ENCODE peak calls at places on chromosome 1, in four cellular contexts. C, R, A and S are unnamed samples. For H3K79me2, the result is how much of the 10 kb centered on the place peaks cover.

GRCh38 chr1:25695066-25695990 is 78.7 kb downstream of the MAN1C1 start:
- DNase-seq in C (no peak), R (peak), A (peak), S (peak)

GRCh38 chr1:222095606-222096475 is 354.0 kb upstream of the DUSP10 start:
- DNase-seq in C (peak), R (peak), A (peak), S (peak)

GRCh38 chr1:24704411-24705259 is 40.6 kb upstream of the CLIC4 start:
- DNase-seq in C (no peak), R (no peak), A (peak), S (peak)

GRCh38 chr1:101203812-101204540 is 32.8 kb upstream of the S1PR1 start:
- DNase-seq in C (no peak), R (no peak), A (no peak), S (peak)

GRCh38 chr1:77906146-77906545 is 17.7 kb downstream of the NEXN start:
- DNase-seq in C (no peak), R (no peak), A (no peak), S (no peak)

GRCh38 chr1:229156819-229157218 is 114.1 kb upstream of the RAB4A start:
- DNase-seq in C (no peak), R (peak), A (no peak), S (no peak)

GRCh38 chr1:16618719-16619118 is 5.4 kb upstream of the NBPF1 start:
- DNase-seq in C (peak), R (no peak), A (peak), S (no peak)

GRCh38 chr1:110780600-110781484 is 92.1 kb upstream of the CD53 start:
- DNase-seq in C (peak), R (peak), A (peak), S (peak)

GRCh38 chr1:219153741-219154140 is 19.9 kb upstream of the LYPLAL1 start:
- DNase-seq in C (no peak), R (no peak), A (no peak), S (no peak)

GRCh38 chr1:245380790-245381535 is 226.2 kb downstream of the KIF26B start:
- DNase-seq in C (peak), R (no peak), A (peak), S (no peak)

GRCh38 chr1:170010443-170010842 is 64.1 kb downstream of the KIFAP3 start:
- DNase-seq in C (no peak), R (peak), A (no peak), S (peak)

GRCh38 chr1:150429805-150430204 is 57.4 kb upstream of the TARS2 start:
- DNase-seq in C (no peak), R (peak), A (peak), S (peak)

GRCh38 chr1:80214888-80215540 is 1208.5 kb upstream of the ADGRL4 start:
- DNase-seq in C (no peak), R (no peak), A (no peak), S (no peak)

GRCh38 chr1:39852876-39853275 is 30.4 kb downstream of the TRIT1 start:
- DNase-seq in C (no peak), R (no peak), A (no peak), S (no peak)

GRCh38 chr1:208069908-208070307 is 159.0 kb upstream of the CD34 start:
- DNase-seq in C (no peak), R (no peak), A (no peak), S (no peak)

GRCh38 chr1:116119876-116120275 is 8.7 kb downstream of the MAB21L3 start:
- DNase-seq in C (no peak), R (no peak), A (no peak), S (no peak)

GRCh38 chr1:50977575-50978143 is 7.6 kb downstream of the CDKN2C start:
- DNase-seq in C (peak), R (peak), A (peak), S (peak)

GRCh38 chr1:217336724-217337123 is 294.2 kb downstream of the GPATCH2 start:
- DNase-seq in C (no peak), R (no peak), A (no peak), S (no peak)

GRCh38 chr1:39287541-39287940 is 83.0 kb downstream of the MACF1 start:
- DNase-seq in C (no peak), R (no peak), A (no peak), S (no peak)

GRCh38 chr1:230930986-230931385 is 47.7 kb downstream of the TTC13 start:
- DNase-seq in C (no peak), R (no peak), A (no peak), S (no peak)

GRCh38 chr1:166900987-166901386 is 24.9 kb upstream of the TADA1 start:
- DNase-seq in C (no peak), R (no peak), A (no peak), S (no peak)

GRCh38 chr1:24141311-24141997 is 1.5 kb downstream of the IL22RA1 start:
- DNase-seq in C (no peak), R (peak), A (no peak), S (no peak)

DNA sequence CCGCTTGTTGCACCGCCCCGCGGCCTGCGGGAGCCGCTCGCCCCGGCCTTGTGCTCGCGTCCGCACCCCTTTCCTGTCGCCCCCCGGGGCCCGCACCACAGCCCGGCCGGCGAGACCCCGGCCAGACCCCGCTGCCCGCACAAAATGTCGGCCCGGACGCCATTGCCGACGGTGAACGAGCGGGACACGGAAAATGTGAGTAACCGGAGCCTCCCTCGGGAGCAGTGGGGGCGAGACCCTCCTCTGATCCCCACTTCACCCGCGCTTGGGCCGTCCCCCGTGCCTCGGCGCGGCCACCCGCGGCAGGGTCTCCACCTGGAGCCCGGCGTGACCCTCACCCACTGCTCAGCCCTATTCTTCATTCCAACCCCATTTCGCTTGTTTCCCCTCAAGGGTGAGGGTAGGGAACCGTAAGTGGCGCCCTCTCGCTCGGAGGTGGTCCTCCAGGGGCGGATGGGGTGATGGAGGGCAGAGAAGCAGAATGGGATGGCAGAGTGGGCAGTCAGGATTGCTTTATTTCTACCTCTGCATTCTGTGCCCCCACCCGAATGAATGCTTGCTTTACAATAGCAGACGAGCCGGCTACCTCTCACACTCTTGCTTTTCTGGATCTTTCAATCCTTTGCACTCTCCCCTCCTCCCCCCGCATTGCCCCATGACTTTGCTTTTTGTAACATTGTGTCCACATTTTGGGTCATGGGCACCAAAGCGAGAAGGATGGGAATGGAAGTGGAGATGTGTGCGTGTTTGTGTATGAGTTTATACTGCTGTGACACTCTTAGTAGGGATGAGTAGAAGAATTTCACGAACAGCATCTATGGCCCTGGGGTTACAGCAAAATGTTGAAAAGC is 968 bp downstream of the MARK1 start:
- DNase-seq in C (peak), R (no peak), A (no peak), S (peak)
- TF ChIP-seq JUN in C (no peak), R (no peak), A (no peak), S (no peak)

GRCh38 chr1:45843474-45843905 is 40.1 kb downstream of the MAST2 start:
- DNase-seq in C (no peak), R (no peak), A (no peak), S (peak)

GRCh38 chr1:45836451-45836850 is 33.0 kb downstream of the MAST2 start:
- DNase-seq in C (no peak), R (no peak), A (no peak), S (no peak)

GRCh38 chr1:45842786-45843185 is 39.4 kb downstream of the MAST2 start:
- DNase-seq in C (no peak), R (no peak), A (no peak), S (no peak)

DNA sequence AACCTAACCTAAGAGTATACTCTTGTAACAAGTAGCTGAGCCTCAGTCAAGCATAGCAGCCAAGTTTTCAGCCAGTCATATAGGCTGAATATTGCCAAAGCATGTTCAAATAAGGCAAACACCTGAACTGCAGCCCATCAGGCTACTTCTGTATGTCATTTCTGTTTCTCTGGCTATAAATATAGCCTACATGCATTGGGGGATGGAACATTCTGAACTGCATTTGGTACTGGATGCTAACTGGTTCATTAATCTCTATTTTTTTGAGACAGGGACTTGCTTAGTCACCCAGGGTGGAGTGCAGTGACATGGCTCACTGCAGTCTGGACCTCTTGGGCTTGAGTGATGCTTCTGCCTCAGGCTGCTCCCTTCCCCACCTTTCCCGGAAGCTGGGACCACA is 37.3 kb downstream of the MAST2 start:
- DNase-seq in C (no peak), R (no peak), A (no peak), S (no peak)
- H3K79me2 ChIP-seq in C (under half), R (under half), A (under half), S (under half)

DNA sequence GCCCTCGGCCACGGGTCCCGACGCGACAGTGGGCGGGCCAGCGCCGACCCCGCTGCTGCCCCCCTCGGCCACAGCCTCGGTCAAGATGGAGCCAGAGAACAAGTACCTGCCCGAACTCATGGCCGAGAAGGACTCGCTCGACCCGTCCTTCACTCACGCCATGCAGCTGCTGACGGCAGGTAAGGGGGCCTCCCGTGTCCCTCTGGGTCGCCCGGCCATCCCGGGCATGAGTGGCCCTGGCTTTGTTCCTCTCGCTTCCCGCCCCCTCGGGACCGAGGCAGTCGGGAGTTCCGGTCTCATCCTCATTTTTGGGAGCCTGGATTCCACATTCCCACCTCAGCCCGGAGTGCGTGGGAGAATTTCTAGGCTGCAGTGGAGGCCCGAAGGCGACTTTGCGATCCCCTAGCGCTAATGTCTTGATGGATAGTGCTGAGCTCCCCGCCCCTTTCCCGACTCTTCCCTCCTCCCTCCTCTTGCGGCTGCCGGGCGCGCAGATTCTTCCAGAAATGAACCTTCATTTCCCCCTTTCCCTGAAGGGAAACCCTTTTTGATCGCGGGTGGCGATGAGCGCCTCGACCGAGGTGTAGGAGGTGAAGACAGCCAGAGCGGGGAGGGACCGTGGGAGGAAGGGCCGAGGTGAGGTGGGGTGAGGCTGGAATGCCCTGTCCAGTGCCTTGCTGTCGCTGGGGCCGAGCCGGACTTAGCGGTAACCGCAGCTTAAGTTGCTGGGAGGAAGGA is 700 bp downstream of the KHDRBS1 start:
- DNase-seq in C (peak), R (no peak), A (peak), S (peak)
- TF ChIP-seq JUN in C (no peak), R (no peak), A (no peak), S (no peak)

GRCh38 chr1:205547932-205548827 is 43.7 kb downstream of the CDK18 start:
- DNase-seq in C (peak), R (no peak), A (no peak), S (no peak)
- H3K79me2 ChIP-seq in C (under half), R (under half), A (under half), S (under half)

GRCh38 chr1:156242738-156243137 is 754 bp downstream of the BGLAP start:
- DNase-seq in C (peak), R (no peak), A (no peak), S (no peak)

GRCh38 chr1:156245451-156246232 is 2.2 kb downstream of the PAQR6 start:
- DNase-seq in C (peak), R (no peak), A (no peak), S (peak)

GRCh38 chr1:156246241-156246761 is 1.6 kb downstream of the PAQR6 start:
- DNase-seq in C (no peak), R (no peak), A (no peak), S (no peak)

GRCh38 chr1:156244712-156245111 is 2.7 kb downstream of the BGLAP start:
- DNase-seq in C (no peak), R (no peak), A (no peak), S (no peak)

GRCh38 chr1:156244126-156244525 is 2.1 kb downstream of the BGLAP start:
- DNase-seq in C (no peak), R (no peak), A (no peak), S (no peak)
- TF ChIP-seq JUN in C (no peak), R (no peak), A (no peak), S (no peak)

GRCh38 chr1:32309960-32310359 is 18.1 kb downstream of the HDAC1 start:
- DNase-seq in C (no peak), R (no peak), A (no peak), S (no peak)
- H3K79me2 ChIP-seq in C (under half), R (half or more), A (half or more), S (under half)

DNA sequence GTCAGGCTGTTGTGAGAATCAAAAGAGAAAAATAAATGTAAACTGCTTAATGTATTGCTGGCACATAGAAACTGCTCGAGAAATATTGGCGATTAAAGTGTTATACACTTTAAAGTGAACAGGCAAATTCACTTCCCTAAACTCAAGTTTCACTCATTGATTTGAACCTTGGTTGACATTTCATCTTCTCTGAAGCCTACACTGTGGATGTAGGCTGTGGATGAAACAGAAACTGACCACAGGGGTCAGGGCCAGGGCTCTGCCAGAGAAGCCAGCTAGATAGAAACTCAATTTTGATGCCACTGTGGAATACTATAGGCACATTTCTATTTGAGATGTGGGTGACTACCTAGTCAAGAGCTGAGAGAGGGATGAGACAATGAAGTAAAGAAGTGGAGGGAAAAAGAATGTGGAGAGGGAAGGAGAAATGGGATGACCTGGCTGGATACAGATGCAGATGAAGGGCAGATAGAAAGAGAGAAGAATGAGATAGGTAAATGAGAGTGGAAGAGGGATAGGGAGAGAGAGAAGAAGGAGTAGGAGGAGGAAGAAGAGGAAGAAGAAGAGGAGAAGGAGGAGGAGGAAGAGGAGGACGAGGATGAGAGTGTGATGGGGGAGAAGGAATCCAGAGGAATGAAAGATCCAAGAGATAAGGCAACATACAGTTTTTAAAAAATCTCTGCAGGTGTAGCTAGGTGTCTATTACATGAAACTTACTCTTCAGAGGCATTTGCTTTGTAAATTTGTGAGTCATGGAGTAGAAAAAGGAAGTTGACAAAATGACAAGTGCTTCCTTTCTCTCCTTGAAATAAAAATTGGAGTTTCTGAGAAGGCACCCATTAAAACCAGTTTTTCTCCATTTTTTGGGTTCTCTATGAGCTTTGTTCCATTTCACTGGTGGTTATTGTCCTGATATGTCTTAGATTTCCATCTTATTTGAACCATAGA is 17.4 kb upstream of the CD1D start:
- DNase-seq in C (no peak), R (no peak), A (no peak), S (no peak)
- TF ChIP-seq JUN in C (no peak), R (no peak), A (no peak), S (no peak)

DNA sequence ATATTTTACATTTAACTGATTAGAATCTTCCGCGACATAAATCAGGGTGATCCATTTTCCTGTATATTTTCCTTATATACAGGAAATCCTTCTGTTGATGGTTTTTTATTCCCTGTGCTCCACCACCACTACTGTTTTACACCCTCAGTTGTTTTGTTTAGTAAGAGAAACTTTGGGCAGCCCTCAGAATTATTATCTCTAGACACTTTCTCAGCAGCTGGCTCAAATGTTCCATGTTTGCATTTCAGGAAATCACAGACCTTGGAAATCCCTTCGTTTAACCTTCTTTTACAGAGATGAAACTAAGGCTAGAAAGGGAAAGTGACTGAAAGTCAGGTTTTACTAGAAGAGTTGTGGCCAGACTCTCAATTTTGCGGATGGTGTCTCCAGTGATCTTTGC is 15.2 kb downstream of the ZNF697 start:
- DNase-seq in C (no peak), R (no peak), A (no peak), S (peak)
- H3K79me2 ChIP-seq in C (under half), R (half or more), A (under half), S (half or more)